ENCODE peak calls at places on chromosomes 13 and 19, in seven cellular contexts. One of them, this sample, is unnamed.

GRCh38 chr13:36332986-36333385 is 13.2 kb downstream of the SPART start:
- DNase-seq in A549: no peak
- DNase-seq in neural progenitor cell: no peak
- DNase-seq in stomach: no peak
- DNase-seq in CD8-positive, alpha-beta T cell: no peak
- DNase-seq in spleen: no peak
- DNase-seq in fibroblast of lung: peak
- DNase-seq in this sample: peak

GRCh38 chr13:76812206-76812882 is 73.9 kb downstream of the KCTD12 start:
- DNase-seq in A549: no peak
- DNase-seq in neural progenitor cell: no peak
- DNase-seq in stomach: no peak
- DNase-seq in CD8-positive, alpha-beta T cell: no peak
- DNase-seq in spleen: no peak
- DNase-seq in fibroblast of lung: no peak
- DNase-seq in this sample: peak

GRCh38 chr13:46831588-46832194 is 34.7 kb upstream of the ESD start:
- DNase-seq in A549: peak
- DNase-seq in neural progenitor cell: peak
- DNase-seq in stomach: no peak
- DNase-seq in CD8-positive, alpha-beta T cell: no peak
- DNase-seq in spleen: no peak
- DNase-seq in fibroblast of lung: peak
- DNase-seq in this sample: peak

GRCh38 chr19:4851551-4852290 is 15.7 kb downstream of the PLIN3 start:
- DNase-seq in A549: peak
- DNase-seq in neural progenitor cell: peak
- DNase-seq in stomach: peak
- DNase-seq in CD8-positive, alpha-beta T cell: peak
- DNase-seq in spleen: peak
- DNase-seq in fibroblast of lung: no peak
- DNase-seq in this sample: peak

GRCh38 chr13:94662274-94662945 is 49.9 kb downstream of the SOX21 start:
- DNase-seq in A549: no peak
- DNase-seq in neural progenitor cell: no peak
- DNase-seq in stomach: no peak
- DNase-seq in CD8-positive, alpha-beta T cell: no peak
- DNase-seq in spleen: no peak
- DNase-seq in fibroblast of lung: no peak
- DNase-seq in this sample: no peak

GRCh38 chr13:99895999-99896695 is 75.4 kb downstream of the ZIC5 start:
- DNase-seq in A549: no peak
- DNase-seq in neural progenitor cell: peak
- DNase-seq in stomach: no peak
- DNase-seq in CD8-positive, alpha-beta T cell: no peak
- DNase-seq in spleen: no peak
- DNase-seq in fibroblast of lung: no peak
- DNase-seq in this sample: no peak

GRCh38 chr13:110405597-110406450 is 98.7 kb downstream of the COL4A2 start:
- DNase-seq in A549: no peak
- DNase-seq in neural progenitor cell: no peak
- DNase-seq in stomach: no peak
- DNase-seq in CD8-positive, alpha-beta T cell: no peak
- DNase-seq in spleen: no peak
- DNase-seq in fibroblast of lung: peak
- DNase-seq in this sample: peak

GRCh38 chr13:114002009-114002544 is 28.2 kb upstream of the C13orf46 start:
- DNase-seq in A549: no peak
- DNase-seq in neural progenitor cell: peak
- DNase-seq in stomach: peak
- DNase-seq in CD8-positive, alpha-beta T cell: no peak
- DNase-seq in spleen: peak
- DNase-seq in fibroblast of lung: no peak
- DNase-seq in this sample: peak

GRCh38 chr19:1262687-1263123 is 6.4 kb upstream of the CIRBP start:
- DNase-seq in A549: no peak
- DNase-seq in neural progenitor cell: peak
- DNase-seq in stomach: no peak
- DNase-seq in CD8-positive, alpha-beta T cell: no peak
- DNase-seq in spleen: peak
- DNase-seq in fibroblast of lung: no peak
- DNase-seq in this sample: no peak

GRCh38 chr19:16373539-16373938 is 48.9 kb downstream of the KLF2 start:
- DNase-seq in A549: no peak
- DNase-seq in neural progenitor cell: no peak
- DNase-seq in stomach: no peak
- DNase-seq in CD8-positive, alpha-beta T cell: no peak
- DNase-seq in spleen: peak
- DNase-seq in fibroblast of lung: peak
- DNase-seq in this sample: peak

GRCh38 chr19:20840371-20840770 is 64.3 kb downstream of the ZNF66 start:
- DNase-seq in A549: no peak
- DNase-seq in neural progenitor cell: no peak
- DNase-seq in stomach: no peak
- DNase-seq in CD8-positive, alpha-beta T cell: no peak
- DNase-seq in spleen: no peak
- DNase-seq in fibroblast of lung: no peak
- DNase-seq in this sample: no peak

GRCh38 chr19:50820086-50820485 is 3.5 kb downstream of the KLK1 start:
- DNase-seq in A549: no peak
- DNase-seq in neural progenitor cell: no peak
- DNase-seq in stomach: no peak
- DNase-seq in CD8-positive, alpha-beta T cell: no peak
- DNase-seq in spleen: no peak
- DNase-seq in fibroblast of lung: no peak
- DNase-seq in this sample: no peak

GRCh38 chr19:47720669-47721068 is 7.4 kb downstream of the EHD2 start:
- DNase-seq in A549: no peak
- DNase-seq in neural progenitor cell: no peak
- DNase-seq in stomach: no peak
- DNase-seq in CD8-positive, alpha-beta T cell: no peak
- DNase-seq in spleen: no peak
- DNase-seq in fibroblast of lung: no peak
- DNase-seq in this sample: no peak

GRCh38 chr13:91482427-91482826 is 84.0 kb downstream of the GPC5 start:
- DNase-seq in A549: no peak
- DNase-seq in neural progenitor cell: peak
- DNase-seq in stomach: no peak
- DNase-seq in CD8-positive, alpha-beta T cell: no peak
- DNase-seq in spleen: no peak
- DNase-seq in fibroblast of lung: peak
- DNase-seq in this sample: no peak

GRCh38 chr13:37187110-37187509 is 81.6 kb upstream of the CSNK1A1L start:
- DNase-seq in A549: no peak
- DNase-seq in neural progenitor cell: no peak
- DNase-seq in stomach: no peak
- DNase-seq in CD8-positive, alpha-beta T cell: no peak
- DNase-seq in spleen: no peak
- DNase-seq in fibroblast of lung: peak
- DNase-seq in this sample: no peak

GRCh38 chr19:1350861-1351260 is 32.8 kb upstream of the NDUFS7 start:
- DNase-seq in A549: no peak
- DNase-seq in neural progenitor cell: no peak
- DNase-seq in stomach: no peak
- DNase-seq in CD8-positive, alpha-beta T cell: no peak
- DNase-seq in spleen: no peak
- DNase-seq in fibroblast of lung: no peak
- DNase-seq in this sample: no peak

GRCh38 chr19:31316201-31316951 is 32.9 kb downstream of the TSHZ3 start:
- DNase-seq in A549: no peak
- DNase-seq in neural progenitor cell: peak
- DNase-seq in stomach: no peak
- DNase-seq in CD8-positive, alpha-beta T cell: no peak
- DNase-seq in spleen: no peak
- DNase-seq in fibroblast of lung: peak
- DNase-seq in this sample: peak

GRCh38 chr13:92657565-92657964 is 569.0 kb upstream of the GPC6 start:
- DNase-seq in A549: no peak
- DNase-seq in neural progenitor cell: no peak
- DNase-seq in stomach: no peak
- DNase-seq in CD8-positive, alpha-beta T cell: no peak
- DNase-seq in spleen: no peak
- DNase-seq in fibroblast of lung: peak
- DNase-seq in this sample: no peak

GRCh38 chr13:36919206-36919832 is 719 bp downstream of the SMAD9 start:
- DNase-seq in A549: no peak
- DNase-seq in neural progenitor cell: peak
- DNase-seq in stomach: peak
- DNase-seq in CD8-positive, alpha-beta T cell: no peak
- DNase-seq in spleen: no peak
- DNase-seq in fibroblast of lung: peak
- DNase-seq in this sample: peak

GRCh38 chr19:49335071-49335783 is at the start of gene CD37:
- DNase-seq in A549: no peak
- DNase-seq in neural progenitor cell: no peak
- DNase-seq in stomach: peak
- DNase-seq in CD8-positive, alpha-beta T cell: peak
- DNase-seq in spleen: peak
- DNase-seq in fibroblast of lung: no peak
- DNase-seq in this sample: no peak

GRCh38 chr19:30634431-30634830 is 262.2 kb downstream of the ZNF536 start:
- DNase-seq in A549: no peak
- DNase-seq in neural progenitor cell: no peak
- DNase-seq in stomach: no peak
- DNase-seq in CD8-positive, alpha-beta T cell: no peak
- DNase-seq in spleen: no peak
- DNase-seq in fibroblast of lung: no peak
- DNase-seq in this sample: no peak

GRCh38 chr13:77359171-77359570 is 32.3 kb upstream of the MYCBP2 start:
- DNase-seq in A549: no peak
- DNase-seq in neural progenitor cell: no peak
- DNase-seq in stomach: no peak
- DNase-seq in CD8-positive, alpha-beta T cell: no peak
- DNase-seq in spleen: no peak
- DNase-seq in fibroblast of lung: peak
- DNase-seq in this sample: peak

GRCh38 chr13:75364131-75364713 is 117.7 kb downstream of the TBC1D4 start:
- DNase-seq in A549: no peak
- DNase-seq in neural progenitor cell: no peak
- DNase-seq in stomach: no peak
- DNase-seq in CD8-positive, alpha-beta T cell: no peak
- DNase-seq in spleen: no peak
- DNase-seq in fibroblast of lung: no peak
- DNase-seq in this sample: no peak
- TF ChIP-seq CTCF in A549: no peak
- TF ChIP-seq CTCF in neural progenitor cell: no peak
- TF ChIP-seq CTCF in stomach: no peak
- TF ChIP-seq CTCF in CD8-positive, alpha-beta T cell: no peak
- TF ChIP-seq CTCF in spleen: no peak
- TF ChIP-seq CTCF in fibroblast of lung: no peak
- TF ChIP-seq CTCF in this sample: no peak

GRCh38 chr19:18790566-18791314 is at the start of gene COMP:
- DNase-seq in A549: no peak
- DNase-seq in neural progenitor cell: peak
- DNase-seq in stomach: no peak
- DNase-seq in CD8-positive, alpha-beta T cell: no peak
- DNase-seq in spleen: peak
- DNase-seq in fibroblast of lung: no peak
- DNase-seq in this sample: no peak
- H3K4me3 ChIP-seq in A549: peak
- H3K4me3 ChIP-seq in neural progenitor cell: peak
- H3K4me3 ChIP-seq in stomach: peak
- H3K4me3 ChIP-seq in CD8-positive, alpha-beta T cell: no peak
- H3K4me3 ChIP-seq in spleen: peak
- H3K4me3 ChIP-seq in fibroblast of lung: no peak
- H3K4me3 ChIP-seq in this sample: no peak

DNA sequence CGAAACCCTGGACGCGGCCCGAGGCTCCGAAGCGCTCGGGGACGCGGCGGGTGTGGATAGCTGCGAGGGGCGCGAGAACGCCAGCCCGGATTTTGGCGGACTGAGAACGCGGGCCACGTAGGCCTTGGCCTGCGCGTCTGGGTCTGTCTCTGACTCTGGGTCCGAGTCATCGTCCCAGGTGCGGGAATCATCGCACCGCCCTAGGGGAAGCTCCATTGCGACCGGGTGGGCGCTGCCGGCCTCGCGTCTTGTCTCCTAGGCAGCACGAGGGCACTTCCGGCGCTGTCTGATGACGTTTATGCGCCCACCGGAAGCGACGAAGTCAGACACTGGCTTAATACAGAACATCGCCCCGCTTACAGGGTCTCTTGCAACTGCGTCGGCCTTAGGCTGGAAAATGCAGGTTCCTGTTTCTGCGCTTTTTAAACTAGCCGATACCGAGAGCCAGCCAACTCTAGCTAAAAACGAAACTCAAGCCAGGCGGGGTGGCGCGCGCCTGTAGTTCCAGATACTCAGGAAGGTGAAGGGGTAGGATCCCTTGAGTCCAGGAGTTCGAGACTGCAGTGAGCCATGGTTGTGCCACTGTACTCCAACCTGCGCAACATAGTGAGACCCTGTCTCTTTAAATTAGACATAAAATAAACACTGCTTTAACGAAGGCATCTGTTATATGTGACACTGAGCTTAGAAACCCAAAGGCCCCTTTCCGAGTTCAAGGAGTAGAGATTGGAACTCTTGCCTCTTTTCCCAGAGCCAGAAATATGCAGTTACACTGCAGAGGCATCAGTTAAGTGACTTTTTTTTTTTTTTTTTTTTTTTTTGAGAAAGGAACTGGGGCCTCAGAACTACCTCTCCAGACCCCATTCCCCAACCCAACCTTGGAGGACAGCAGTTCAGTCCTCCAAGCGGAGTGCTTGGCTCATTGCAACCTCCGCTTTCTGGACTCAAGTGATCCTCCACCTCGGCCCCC is at the start of gene FBXW9:
- DNase-seq in A549: peak
- DNase-seq in neural progenitor cell: peak
- DNase-seq in stomach: peak
- DNase-seq in CD8-positive, alpha-beta T cell: peak
- DNase-seq in spleen: peak
- DNase-seq in fibroblast of lung: peak
- DNase-seq in this sample: peak
- TF ChIP-seq CTCF in A549: no peak
- TF ChIP-seq CTCF in neural progenitor cell: no peak
- TF ChIP-seq CTCF in stomach: no peak
- TF ChIP-seq CTCF in CD8-positive, alpha-beta T cell: no peak
- TF ChIP-seq CTCF in spleen: no peak
- TF ChIP-seq CTCF in fibroblast of lung: no peak
- TF ChIP-seq CTCF in this sample: no peak

DNA sequence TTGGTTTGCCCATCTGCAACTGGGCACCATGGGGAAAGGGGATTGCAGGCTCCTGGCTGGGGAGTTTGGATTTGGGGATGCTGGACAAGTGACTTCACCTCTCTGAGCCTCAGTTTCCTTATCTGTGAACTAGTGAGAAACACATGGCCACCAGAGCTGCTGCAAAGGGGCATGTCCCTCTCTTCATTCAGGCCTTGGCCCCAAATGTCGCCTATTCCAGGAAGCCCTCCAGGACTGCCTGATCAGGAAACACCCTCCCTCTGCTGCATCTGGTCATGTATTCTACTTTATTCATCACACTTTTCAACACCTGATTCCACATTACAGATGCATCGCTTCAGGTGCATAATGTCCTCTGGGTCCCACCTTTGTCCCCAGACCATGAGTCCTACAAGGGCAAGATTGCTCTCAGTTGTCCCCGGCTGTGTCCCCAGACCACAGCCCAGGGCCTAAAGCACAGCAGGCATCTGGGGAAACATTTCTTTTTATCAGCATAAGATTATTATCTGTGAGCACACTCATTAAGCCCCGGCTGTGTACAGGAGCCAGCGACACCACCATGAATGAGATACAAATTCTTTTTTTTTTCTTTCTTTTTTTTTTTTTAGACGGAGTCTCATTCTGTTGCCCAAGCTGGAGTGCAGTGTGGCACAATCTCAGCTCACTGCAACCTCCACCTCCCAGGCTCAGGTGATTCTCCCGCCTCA is 37.5 kb downstream of the ARRDC2 start:
- DNase-seq in A549: no peak
- DNase-seq in neural progenitor cell: no peak
- DNase-seq in stomach: no peak
- DNase-seq in CD8-positive, alpha-beta T cell: no peak
- DNase-seq in spleen: no peak
- DNase-seq in fibroblast of lung: no peak
- DNase-seq in this sample: no peak
- H3K4me3 ChIP-seq in A549: no peak
- H3K4me3 ChIP-seq in neural progenitor cell: no peak
- H3K4me3 ChIP-seq in stomach: peak
- H3K4me3 ChIP-seq in CD8-positive, alpha-beta T cell: peak
- H3K4me3 ChIP-seq in spleen: peak
- H3K4me3 ChIP-seq in fibroblast of lung: peak
- H3K4me3 ChIP-seq in this sample: peak